ENCODE peak calls at places on chromosomes 16 and 17, in six cellular contexts. V is effector memory CD4-positive, alpha-beta T cell; P is tibial nerve; G is HepG2; B is suprapubic skin; J is NT2/D1. M is an unnamed sample.

GRCh38 chr16:23903001-23903414 is 67.2 kb downstream of the PRKCB start:
- DNase-seq in V (no peak), P (no peak), G (no peak), B (no peak), J (no peak), M (no peak)

GRCh38 chr16:15494231-15494630 is 59.8 kb downstream of the BMERB1 start:
- DNase-seq in V (no peak), P (no peak), G (peak; percentile 73), B (no peak), J (no peak), M (no peak)

GRCh38 chr16:22397459-22397858 is 23.0 kb upstream of the CDR2 start:
- DNase-seq in V (no peak), P (no peak), G (no peak), B (no peak), J (no peak), M (peak; percentile 95)

GRCh38 chr16:2460391-2460713 is 443 bp downstream of the TEDC2 start:
- DNase-seq in V (no peak), P (no peak), G (no peak), B (no peak), J (no peak), M (no peak)

GRCh38 chr16:1580256-1580655 is 31.6 kb downstream of the IFT140 start:
- DNase-seq in V (no peak), P (no peak), G (no peak), B (no peak), J (no peak), M (no peak)

GRCh38 chr16:68031951-68032350 is 8.9 kb downstream of the DUS2 start:
- DNase-seq in V (no peak), P (no peak), G (no peak), B (no peak), J (no peak), M (no peak)

GRCh38 chr17:1871743-1872142 is 41.9 kb downstream of the RPA1 start:
- DNase-seq in V (peak; percentile 20), P (no peak), G (no peak), B (no peak), J (no peak), M (no peak)

GRCh38 chr16:62077998-62078397 is 41.8 kb upstream of the CDH8 start:
- DNase-seq in V (no peak), P (no peak), G (no peak), B (no peak), J (peak; percentile 28), M (no peak)

GRCh38 chr16:57897053-57897784 is 73.7 kb downstream of the CNGB1 start:
- DNase-seq in V (no peak), P (no peak), G (no peak), B (no peak), J (no peak), M (no peak)

GRCh38 chr16:88472637-88473205 is 19.6 kb downstream of the ZFPM1 start:
- DNase-seq in V (no peak), P (no peak), G (no peak), B (no peak), J (no peak), M (no peak)

GRCh38 chr17:60156746-60157145 is 7.0 kb downstream of the CA4 start:
- DNase-seq in V (no peak), P (no peak), G (no peak), B (no peak), J (no peak), M (no peak)

GRCh38 chr17:71985111-71986039 is 135.4 kb upstream of the SOX9 start:
- DNase-seq in V (no peak), P (no peak), G (no peak), B (no peak), J (no peak), M (no peak)

GRCh38 chr17:78875738-78876597 is 27.0 kb downstream of the CEP295NL start:
- DNase-seq in V (no peak), P (no peak), G (no peak), B (no peak), J (no peak), M (no peak)

GRCh38 chr16:6570520-6570919 is 762.1 kb upstream of the RBFOX1 start:
- DNase-seq in V (no peak), P (no peak), G (no peak), B (no peak), J (no peak), M (no peak)

GRCh38 chr16:6576646-6577045 is 756.0 kb upstream of the RBFOX1 start:
- DNase-seq in V (no peak), P (no peak), G (no peak), B (no peak), J (no peak), M (no peak)

GRCh38 chr16:6571044-6571443 is 761.6 kb upstream of the RBFOX1 start:
- DNase-seq in V (no peak), P (no peak), G (no peak), B (no peak), J (no peak), M (no peak)

GRCh38 chr16:6574146-6574545 is 758.5 kb upstream of the RBFOX1 start:
- DNase-seq in V (no peak), P (no peak), G (no peak), B (no peak), J (no peak), M (no peak)

DNA sequence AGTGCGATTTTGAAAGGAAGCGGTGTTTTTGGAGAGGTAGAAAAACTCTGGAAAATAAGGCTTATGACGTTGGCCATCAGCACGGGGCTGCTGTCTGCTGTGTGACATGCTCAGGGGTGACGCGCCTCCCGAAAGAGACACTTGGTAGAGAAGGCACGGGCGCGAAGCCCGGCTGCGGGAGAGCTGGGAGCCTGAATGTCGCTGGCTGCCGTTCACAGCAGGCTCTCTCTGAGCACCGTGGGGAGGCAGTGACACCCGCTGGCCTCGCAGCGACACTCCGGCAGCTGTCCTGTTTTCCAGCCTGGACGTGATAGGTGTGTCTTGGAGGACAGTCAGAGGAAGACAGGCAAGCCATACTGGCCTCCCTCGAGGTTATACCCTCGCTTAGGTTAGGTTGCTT is 759.1 kb upstream of the RBFOX1 start:
- DNase-seq in V (no peak), P (no peak), G (peak; percentile 2), B (no peak), J (peak; percentile 65), M (no peak)
- H3K4me3 ChIP-seq in V (no peak overlapping the region), P (no peak overlapping the region), G (no peak overlapping the region), B (no peak overlapping the region), J (no peak overlapping the region), M (no peak overlapping the region)

DNA sequence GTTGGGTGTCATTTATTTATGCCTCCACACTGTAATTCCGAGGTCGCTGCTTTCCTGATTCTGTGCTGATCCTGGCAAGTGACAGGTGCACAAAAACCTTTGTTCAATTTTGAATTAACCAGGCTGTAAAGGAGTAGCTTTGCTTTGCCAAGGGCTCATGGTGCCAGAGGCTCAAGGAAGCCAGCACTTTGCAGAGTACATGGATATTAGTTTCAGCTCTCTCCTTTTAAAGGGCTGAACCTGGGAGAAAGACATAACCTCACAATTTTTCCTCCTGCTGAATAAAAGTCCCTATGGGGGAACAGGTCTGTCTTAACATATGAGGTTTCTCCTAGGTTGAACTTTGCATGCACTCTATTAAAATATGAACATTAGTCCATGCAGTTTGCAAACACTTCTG is 227.6 kb upstream of the WSB1 start:
- DNase-seq in V (no peak), P (no peak), G (no peak), B (no peak), J (no peak), M (no peak)
- H3K9me3 ChIP-seq in V (no peaks in the 10 kb centered on the region), P (no peaks in the 10 kb centered on the region), G (no peaks in the 10 kb centered on the region), B (no peaks in the 10 kb centered on the region), J (no peaks in the 10 kb centered on the region), M (peaks cover 4% of the 10 kb centered on the region)

DNA sequence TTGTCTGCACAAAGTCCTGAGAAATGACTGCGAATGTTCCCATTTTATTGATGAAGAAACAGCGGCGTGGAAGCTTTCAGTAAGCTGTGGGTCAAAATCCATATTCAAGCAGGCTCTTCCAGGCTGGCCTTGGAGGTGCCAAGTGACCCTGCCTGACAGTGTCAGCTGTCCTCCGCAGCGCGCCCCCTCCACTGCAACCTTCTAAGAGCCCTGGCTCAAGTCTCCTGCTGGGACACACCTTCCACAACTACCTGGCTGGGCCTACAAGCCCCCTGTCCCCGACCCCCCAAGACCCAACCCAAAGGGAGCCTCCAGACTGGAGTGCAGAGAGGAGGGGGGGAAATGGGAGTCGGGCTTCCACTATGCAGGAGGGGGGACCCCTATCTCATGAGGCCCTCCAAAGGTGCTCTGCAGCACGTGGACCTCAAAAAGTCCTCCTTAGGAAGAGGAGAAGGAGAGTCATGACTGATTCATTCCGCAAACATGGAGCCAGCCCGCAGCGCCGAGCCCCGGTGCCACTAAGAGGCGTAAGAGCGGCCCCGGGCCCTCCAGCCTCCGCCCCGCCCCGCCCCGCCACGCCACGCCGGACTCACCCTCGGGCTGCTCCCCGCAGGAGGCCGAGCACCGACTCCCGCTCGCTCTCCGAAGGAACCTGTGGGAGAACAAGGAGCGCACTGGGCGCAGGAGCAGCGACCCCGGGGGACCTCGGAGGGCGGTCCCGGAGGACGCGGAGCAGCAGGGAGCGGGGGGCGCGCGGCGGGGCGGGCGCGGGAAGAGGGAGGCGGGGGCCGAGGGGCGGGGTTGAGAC is 574 bp downstream of the MPP3 start:
- DNase-seq in V (no peak), P (no peak), G (peak; percentile 21), B (peak; percentile 76), J (no peak), M (peak; percentile 13)
- H3K4me3 ChIP-seq in V (peak overlapping the region; percentile 50), P (peak overlapping the region; percentile 66), G (peak overlapping the region; percentile 66), B (peak overlapping the region; percentile 73), J (peak overlapping the region; percentile 70), M (peak overlapping the region; percentile 70)

GRCh38 chr17:66455022-66455547 is 152.7 kb downstream of the PRKCA start:
- DNase-seq in V (no peak), P (no peak), G (no peak), B (no peak), J (no peak), M (no peak)
- H3K9me3 ChIP-seq in V (no peaks in the 10 kb centered on the region), P (peaks cover 10% of the 10 kb centered on the region), G (peaks cover 9% of the 10 kb centered on the region), B (no peaks in the 10 kb centered on the region), J (peaks cover 10% of the 10 kb centered on the region), M (no peaks in the 10 kb centered on the region)

DNA sequence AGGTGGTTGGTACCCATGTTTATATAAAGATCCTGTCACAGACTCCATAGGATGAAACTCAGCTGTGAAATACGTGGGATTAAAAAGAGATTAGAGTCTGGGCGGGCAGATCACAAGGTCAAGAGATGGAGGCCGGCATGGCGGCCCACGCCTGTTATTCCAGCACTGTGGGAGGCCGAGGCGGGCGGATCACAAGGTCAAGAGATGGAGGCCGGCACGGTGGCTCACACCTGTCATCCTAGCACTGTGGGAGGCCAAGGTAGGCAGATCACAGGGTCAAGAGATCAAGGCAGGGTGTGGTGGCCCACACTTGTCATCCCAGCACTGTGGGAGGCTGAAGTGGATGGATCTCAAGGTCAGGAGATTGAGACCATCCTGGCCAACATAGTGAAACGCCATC is 3.9 kb downstream of the ANAPC11 start:
- DNase-seq in V (no peak), P (no peak), G (no peak), B (no peak), J (no peak), M (no peak)
- H3K4me3 ChIP-seq in V (no peak overlapping the region), P (no peak overlapping the region), G (no peak overlapping the region), B (no peak overlapping the region), J (no peak overlapping the region), M (no peak overlapping the region)

M was measured in AG04450.